ENCODE peak calls at places on chromosomes 16 and 17, in ten cellular contexts. X, C, O, V, H, Z, W, G, M and R are unnamed samples.

GRCh38 chr17:17985153-17985552 is 12.5 kb downstream of the DRC3 start:
- DNase-seq in C (no peak), W (no peak), Z (no peak), M (no peak), O (no peak), H (no peak), X (no peak), V (no peak), G (no peak), R (no peak)

GRCh38 chr17:54172096-54172495 is 349.4 kb downstream of the KIF2B start:
- DNase-seq in C (no peak), H (no peak), V (no peak), W (no peak), Z (no peak), G (no peak), O (no peak), X (no peak), M (no peak), R (no peak)

GRCh38 chr16:11334831-11335404 is 10.3 kb upstream of the RMI2 start:
- DNase-seq in O (no peak), C (no peak), M (no peak), Z (no peak), H (no peak), W (no peak), G (no peak), X (no peak), V (no peak), R (no peak)

GRCh38 chr17:72139213-72139612 is 18.4 kb downstream of the SOX9 start:
- DNase-seq in V (no peak), C (no peak), M (no peak), X (peak), H (no peak), Z (no peak), G (no peak), O (no peak), W (peak), R (no peak)

GRCh38 chr16:85057948-85058347 is 30.4 kb downstream of the KIAA0513 start:
- DNase-seq in X (no peak), V (no peak), O (no peak), C (no peak), G (no peak), H (no peak), M (no peak), Z (no peak), W (no peak), R (no peak)

GRCh38 chr17:58328195-58329034 is at the start of gene TSPOAP1:
- DNase-seq in M (no peak), Z (no peak), W (no peak), X (no peak), H (peak), G (no peak), V (no peak), C (peak), O (no peak), R (no peak)

GRCh38 chr17:76354747-76355310 is 1.1 kb upstream of the PRPSAP1 start:
- DNase-seq in W (no peak), G (no peak), C (no peak), M (no peak), Z (no peak), O (no peak), V (no peak), H (no peak), X (no peak), R (no peak)

GRCh38 chr17:35082073-35082657 is 18.7 kb upstream of the RFFL start:
- DNase-seq in H (no peak), G (no peak), O (no peak), W (peak), X (peak), C (peak), V (no peak), M (no peak), Z (peak), R (peak)

GRCh38 chr16:10906914-10907756 is 30.1 kb downstream of the CIITA start:
- DNase-seq in Z (no peak), H (no peak), C (no peak), G (no peak), V (no peak), M (no peak), W (no peak), O (no peak), X (no peak), R (no peak)

GRCh38 chr16:80602894-80603293 is 62.1 kb downstream of the DYNLRB2 start:
- DNase-seq in O (no peak), G (no peak), X (peak), M (no peak), W (peak), Z (no peak), V (no peak), H (no peak), C (no peak), R (no peak)

GRCh38 chr17:60359415-60359814 is 32.5 kb downstream of the USP32 start:
- DNase-seq in X (no peak), M (no peak), V (no peak), H (no peak), Z (no peak), O (no peak), C (no peak), G (no peak), W (no peak), R (no peak)

GRCh38 chr16:13968835-13969234 is 48.9 kb downstream of the ERCC4 start:
- DNase-seq in W (no peak), O (no peak), G (no peak), Z (no peak), C (no peak), M (no peak), H (peak), V (no peak), X (no peak), R (no peak)

GRCh38 chr16:83727018-83727417 is 80.8 kb upstream of the HSBP1 start:
- DNase-seq in Z (peak), O (no peak), H (no peak), W (peak), G (no peak), C (no peak), M (no peak), X (peak), V (no peak), R (no peak)

GRCh38 chr16:84543931-84544776 is 39.7 kb upstream of the MEAK7 start:
- DNase-seq in C (no peak), W (peak), G (no peak), M (no peak), V (no peak), H (no peak), X (no peak), O (no peak), Z (no peak), R (no peak)

GRCh38 chr16:20484726-20485125 is 33.4 kb downstream of the ACSM2A start:
- DNase-seq in V (no peak), W (no peak), O (no peak), X (no peak), Z (no peak), M (no peak), H (no peak), C (no peak), G (no peak), R (no peak)

GRCh38 chr16:89602273-89602951 is 11.0 kb upstream of the DPEP1 start:
- DNase-seq in C (no peak), Z (peak), V (no peak), O (no peak), H (peak), G (no peak), M (no peak), W (peak), X (peak), R (peak)

GRCh38 chr17:79082311-79083190 is 7.9 kb downstream of the ENGASE start:
- DNase-seq in C (no peak), V (no peak), O (no peak), X (no peak), Z (no peak), W (peak), H (peak), M (peak), G (peak), R (no peak)

GRCh38 chr16:50093607-50094570 is 28.1 kb downstream of the HEATR3 start:
- DNase-seq in V (peak), Z (no peak), C (no peak), O (no peak), G (no peak), M (peak), H (no peak), X (peak), W (no peak), R (no peak)

GRCh38 chr16:69618721-69619120 is 53.0 kb downstream of the NFAT5 start:
- DNase-seq in V (no peak), M (no peak), C (no peak), O (no peak), X (no peak), W (no peak), Z (no peak), H (no peak), G (no peak), R (no peak)

GRCh38 chr17:39517224-39517623 is 55.9 kb downstream of the CDK12 start:
- DNase-seq in V (no peak), C (no peak), G (no peak), Z (peak), M (no peak), W (no peak), X (no peak), O (no peak), H (no peak), R (no peak)

GRCh38 chr17:78346605-78347250 is 13.1 kb downstream of the SOCS3 start:
- DNase-seq in V (no peak), C (no peak), G (no peak), W (peak), X (no peak), Z (no peak), O (no peak), M (no peak), H (no peak), R (no peak)

GRCh38 chr17:39364236-39365025 is 37.0 kb downstream of the FBXL20 start:
- DNase-seq in X (no peak), O (no peak), Z (no peak), V (no peak), H (no peak), G (no peak), C (no peak), M (no peak), W (no peak), R (no peak)

GRCh38 chr17:36657390-36657762 is 56.0 kb downstream of the MRM1 start:
- DNase-seq in W (no peak), G (no peak), Z (no peak), O (no peak), C (no peak), X (no peak), V (no peak), H (no peak), M (no peak), R (no peak)

GRCh38 chr16:9308300-9309209 is 217.1 kb downstream of the HAPSTR1 start:
- DNase-seq in H (no peak), C (no peak), G (peak), O (no peak), M (no peak), X (no peak), V (no peak), W (no peak), Z (no peak), R (peak)

GRCh38 chr16:5571446-5571845 is 473.9 kb upstream of the EEF2KMT start:
- DNase-seq in G (no peak), O (no peak), M (no peak), V (no peak), X (no peak), C (no peak), W (no peak), H (no peak), Z (no peak), R (no peak)

GRCh38 chr17:8041249-8041928 is 2.5 kb downstream of the ALOX15B start:
- DNase-seq in X (peak), G (no peak), C (peak), M (no peak), W (peak), O (no peak), V (peak), Z (peak), H (peak), R (peak)

GRCh38 chr17:81399481-81400153 is 4.4 kb downstream of the BAHCC1 start:
- DNase-seq in H (no peak), M (peak), V (no peak), X (no peak), W (no peak), G (no peak), Z (no peak), O (no peak), C (no peak), R (no peak)

GRCh38 chr17:81398170-81398854 is 3.1 kb downstream of the BAHCC1 start:
- DNase-seq in X (no peak), G (no peak), W (peak), O (no peak), C (no peak), M (peak), V (no peak), Z (no peak), H (peak), R (no peak)

GRCh38 chr17:81397314-81398169 is 2.3 kb downstream of the BAHCC1 start:
- DNase-seq in C (no peak), W (peak), M (peak), Z (no peak), V (no peak), X (no peak), G (peak), O (no peak), H (peak), R (no peak)

GRCh38 chr17:81400154-81400938 is 5.1 kb downstream of the BAHCC1 start:
- DNase-seq in X (peak), V (no peak), O (no peak), C (no peak), H (peak), G (no peak), W (peak), M (peak), Z (no peak), R (no peak)

DNA sequence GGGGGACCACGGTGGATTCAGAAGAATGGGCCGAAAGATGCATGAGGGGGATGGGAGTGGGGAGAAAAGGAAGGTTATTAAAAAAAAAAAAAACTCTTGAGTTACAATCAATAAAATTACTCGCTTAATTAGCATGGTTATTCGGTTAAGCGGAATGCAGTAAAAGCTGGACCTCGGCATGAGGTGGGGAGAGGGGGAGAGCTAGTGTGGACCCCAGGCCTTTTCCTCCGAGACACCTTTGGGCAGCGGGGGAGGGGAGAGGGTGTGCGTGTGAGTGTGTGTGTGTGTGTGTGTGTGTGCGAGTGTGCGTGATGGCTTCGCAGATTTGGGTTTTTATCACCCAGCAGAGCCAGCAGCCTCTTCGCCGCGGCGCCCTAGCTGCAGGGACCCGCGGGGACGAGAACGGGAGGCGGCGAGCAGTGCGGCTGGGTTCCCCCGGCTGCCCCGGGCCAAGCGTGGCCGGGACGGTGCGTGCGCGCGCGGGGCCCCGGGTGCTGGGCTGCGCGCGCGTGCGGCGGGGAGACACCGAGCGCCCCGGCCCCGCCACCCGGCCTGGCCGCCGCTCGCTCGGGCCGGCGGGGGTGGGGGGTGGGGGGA is 3.7 kb downstream of the BAHCC1 start:
- DNase-seq in M (no peak), W (no peak), O (no peak), G (no peak), Z (no peak), H (peak), V (no peak), X (no peak), C (no peak), R (no peak)
- H3K4me3 ChIP-seq in M (peak), W (peak), O (peak), G (peak), Z (peak), H (peak), V (peak), X (peak), C (no peak), R (peak)

GRCh38 chr16:81780350-81780749 is 1.3 kb downstream of the PLCG2 start:
- DNase-seq in G (no peak), X (no peak), Z (no peak), M (no peak), V (no peak), H (no peak), C (no peak), W (no peak), O (no peak), R (no peak)
- H3K4me3 ChIP-seq in G (no peak), X (no peak), Z (no peak), M (peak), V (peak), H (no peak), C (peak), W (no peak), O (peak), R (no peak)

GRCh38 chr17:83104577-83105505 is 25.4 kb downstream of the METRNL start:
- DNase-seq in W (no peak), Z (no peak), C (no peak), O (no peak), M (no peak), H (no peak), X (no peak), G (no peak), V (no peak), R (no peak)
- H3K4me3 ChIP-seq in W (no peak), Z (no peak), C (no peak), O (no peak), M (no peak), H (no peak), X (no peak), G (no peak), V (no peak), R (no peak)

GRCh38 chr16:4370570-4371480 is 823 bp upstream of the VASN start:
- DNase-seq in G (no peak), O (peak), V (peak), Z (peak), X (no peak), C (no peak), H (no peak), M (peak), W (peak), R (peak)
- H3K4me3 ChIP-seq in G (peak), O (peak), V (peak), Z (peak), X (peak), C (no peak), H (no peak), M (peak), W (peak), R (peak)

DNA sequence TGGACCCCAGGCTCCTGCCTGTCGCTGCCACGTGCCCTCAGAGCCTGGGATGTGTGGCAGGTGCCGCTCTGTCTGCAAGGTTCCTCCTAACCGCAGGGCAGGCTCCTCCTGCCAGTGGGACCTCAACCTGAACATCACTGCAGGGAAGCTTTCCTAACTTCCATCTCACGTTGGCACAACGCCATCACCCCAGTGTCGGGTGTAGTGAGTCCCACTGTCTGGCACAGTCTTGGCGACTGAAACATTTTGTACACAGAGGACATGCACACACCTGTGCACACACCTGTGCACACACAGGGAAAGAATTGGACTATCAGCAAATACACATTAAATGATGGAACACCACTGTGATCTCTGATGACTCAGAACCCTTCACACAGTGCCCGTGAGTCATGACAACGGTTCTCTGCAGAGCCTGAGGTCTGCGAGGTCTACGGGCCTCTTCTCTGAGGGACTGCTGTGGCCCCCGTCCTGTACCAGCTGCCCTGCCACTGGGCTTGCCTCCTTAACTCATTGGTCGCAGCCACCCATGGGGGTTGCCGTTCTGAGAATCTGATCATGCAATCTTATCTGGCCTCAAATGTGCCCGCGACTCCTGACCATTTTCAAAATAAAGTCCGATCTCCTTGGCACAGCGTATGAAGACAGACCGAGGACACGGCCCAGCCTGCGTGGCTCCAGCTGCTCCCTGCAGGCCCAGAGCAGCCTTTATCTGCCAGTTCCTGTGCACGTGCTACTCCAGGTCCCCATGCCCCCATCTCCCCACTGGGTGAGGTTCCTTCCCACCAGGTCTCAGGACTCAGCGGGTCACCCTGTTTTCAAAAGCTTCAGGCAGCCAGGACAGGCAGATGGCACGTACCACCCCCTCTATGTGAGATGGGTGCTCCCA is 7.6 kb downstream of the CCDC57 start:
- DNase-seq in O (no peak), C (no peak), W (peak), V (no peak), Z (no peak), X (peak), H (no peak), M (no peak), G (no peak), R (peak)
- H3K4me3 ChIP-seq in O (no peak), C (no peak), W (no peak), V (no peak), Z (no peak), X (no peak), H (no peak), M (no peak), G (no peak), R (no peak)

GRCh38 chr17:32356378-32356743 is 6.4 kb downstream of the ZNF207 start:
- DNase-seq in H (no peak), V (no peak), G (no peak), M (no peak), X (no peak), O (no peak), Z (no peak), C (no peak), W (no peak), R (no peak)
- H3K4me3 ChIP-seq in H (no peak), V (no peak), G (no peak), M (peak), X (no peak), O (peak), Z (no peak), C (no peak), W (no peak), R (no peak)